ENCODE peak calls at places on chromosome 6, in four cellular contexts. W, C, R and O are unnamed samples.

GRCh38 chr6:30013296-30013922 is 47.7 kb upstream of the POLR1H start:
- DNase-seq in C (peak; percentile 30), W (no peak), R (no peak), O (no peak)

GRCh38 chr6:83221302-83221701 is 28.1 kb downstream of the RWDD2A start:
- DNase-seq in W (no peak), C (no peak), R (no peak), O (no peak)

GRCh38 chr6:167396068-167396658 is 71.3 kb downstream of the TTLL2 start:
- DNase-seq in W (no peak), C (no peak), R (no peak), O (no peak)

GRCh38 chr6:6891949-6892461 is 215.8 kb upstream of the RREB1 start:
- DNase-seq in R (no peak), C (no peak), W (no peak), O (no peak)

GRCh38 chr6:99146716-99147115 is 199.0 kb upstream of the FBXL4 start:
- DNase-seq in C (no peak), W (no peak), R (no peak), O (no peak)

GRCh38 chr6:150409576-150410066 is 40.8 kb downstream of the IYD start:
- DNase-seq in W (no peak), R (no peak), C (no peak), O (no peak)

GRCh38 chr6:9766240-9766915 is 648.5 kb downstream of the TFAP2A start:
- DNase-seq in W (no peak), C (no peak), R (no peak), O (no peak)

GRCh38 chr6:159828074-159828473 is 28.0 kb downstream of the PNLDC1 start:
- DNase-seq in W (no peak), R (no peak), C (no peak), O (no peak)

GRCh38 chr6:46218457-46218856 is 47.7 kb upstream of the ENPP5 start:
- DNase-seq in R (no peak), C (no peak), W (no peak), O (no peak)